ENCODE peak calls at places on chromosomes 12 and 14, in four cellular contexts. J is trophoblast cell, Y is IMR-90, C is mesendoderm. F is an unnamed sample.

GRCh38 chr14:55963295-55963694 is 154.9 kb upstream of the PELI2 start:
- DNase-seq in J (no peak), Y (no peak), C (peak; percentile 32), F (no peak)

GRCh38 chr12:120342156-120342555 is 14.6 kb upstream of the PLA2G1B start:
- DNase-seq in Y (no peak), C (no peak), J (no peak), F (no peak)

GRCh38 chr12:8501720-8502119 is 11.6 kb upstream of the CLEC4D start:
- DNase-seq in C (no peak), Y (no peak), J (no peak), F (no peak)

GRCh38 chr12:128267651-128268347 is 829 bp downstream of the TMEM132C start:
- DNase-seq in J (no peak), C (peak; percentile 37), Y (no peak), F (no peak)

GRCh38 chr14:76937181-76938091 is 91.1 kb downstream of the IRF2BPL start:
- DNase-seq in C (peak; percentile 92), J (no peak), Y (peak; percentile 91), F (peak; percentile 84)

GRCh38 chr14:24251880-24252288 is 9.5 kb upstream of the TINF2 start:
- DNase-seq in J (peak; percentile 18), C (no peak), Y (peak; percentile 67), F (peak; percentile 78)

GRCh38 chr14:74610866-74611671 is 968 bp downstream of the LTBP2 start:
- DNase-seq in J (no peak), Y (peak; percentile 48), C (peak; percentile 36), F (no peak)

GRCh38 chr12:51270847-51271518 is 768 bp upstream of the SMAGP start:
- DNase-seq in Y (peak; percentile 86), J (peak; percentile 61), C (peak; percentile 17), F (peak; percentile 73)

GRCh38 chr12:24833513-24833912 is 115.4 kb downstream of the BCAT1 start:
- DNase-seq in Y (no peak), J (no peak), C (no peak), F (no peak)

GRCh38 chr12:54384591-54385041 is at the start of gene ZNF385A:
- DNase-seq in C (no peak), Y (no peak), J (no peak), F (peak; percentile 48)

GRCh38 chr12:19967486-19967885 is 400.9 kb upstream of the PDE3A start:
- DNase-seq in Y (peak; percentile 96), J (peak; percentile 72), C (peak; percentile 69), F (peak; percentile 96)

GRCh38 chr12:19971396-19971802 is 396.9 kb upstream of the PDE3A start:
- DNase-seq in J (peak; percentile 84), Y (no peak), C (peak; percentile 93), F (peak; percentile 69)

GRCh38 chr12:19970116-19970515 is 398.2 kb upstream of the PDE3A start:
- DNase-seq in Y (peak; percentile 61), C (no peak), J (peak; percentile 84), F (peak; percentile 83)

GRCh38 chr12:19970826-19971225 is 397.5 kb upstream of the PDE3A start:
- DNase-seq in J (no peak), Y (no peak), C (no peak), F (peak; percentile 32)

GRCh38 chr12:19969476-19969875 is 398.9 kb upstream of the PDE3A start:
- DNase-seq in Y (no peak), C (no peak), J (peak; percentile 15), F (no peak)
- H3K23ac ChIP-seq in Y (no peak overlapping the region), C (no peak overlapping the region), J (no peak overlapping the region), F (no peak overlapping the region)

DNA sequence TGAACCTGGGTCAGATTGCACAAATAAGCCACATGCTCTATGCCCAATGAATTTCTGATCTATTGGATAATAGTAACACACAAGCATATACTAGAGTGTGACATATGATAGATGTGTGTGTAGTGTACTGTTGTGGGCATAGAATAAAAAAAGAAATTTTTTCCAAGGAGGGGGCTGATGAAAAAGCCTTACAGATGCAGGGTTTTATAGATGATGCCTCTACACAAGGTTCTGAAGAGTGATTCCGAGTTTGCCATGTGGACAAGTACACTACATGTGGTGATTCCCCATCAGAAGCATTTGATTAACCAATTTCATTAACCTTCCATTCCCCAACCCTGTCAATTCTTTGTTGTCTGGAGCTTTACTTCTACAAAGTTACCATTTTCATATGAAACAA is 45.3 kb downstream of the CPM start:
- DNase-seq in Y (no peak), C (no peak), J (no peak), F (no peak)
- H3K23ac ChIP-seq in Y (no peak overlapping the region), C (no peak overlapping the region), J (no peak overlapping the region), F (no peak overlapping the region)

GRCh38 chr14:30875788-30876053 is 1.4 kb downstream of the COCH start:
- DNase-seq in J (no peak), Y (no peak), C (no peak), F (no peak)

GRCh38 chr14:30872602-30873001 is 1.8 kb upstream of the COCH start:
- DNase-seq in Y (no peak), J (no peak), C (peak; percentile 58), F (no peak)

GRCh38 chr14:30874120-30874998 is at the start of gene COCH:
- DNase-seq in C (peak; percentile 79), Y (no peak), J (peak; percentile 34), F (no peak)

GRCh38 chr14:30874999-30875787 is 834 bp downstream of the COCH start:
- DNase-seq in C (peak; percentile 53), J (no peak), Y (no peak), F (peak; percentile 11)

DNA sequence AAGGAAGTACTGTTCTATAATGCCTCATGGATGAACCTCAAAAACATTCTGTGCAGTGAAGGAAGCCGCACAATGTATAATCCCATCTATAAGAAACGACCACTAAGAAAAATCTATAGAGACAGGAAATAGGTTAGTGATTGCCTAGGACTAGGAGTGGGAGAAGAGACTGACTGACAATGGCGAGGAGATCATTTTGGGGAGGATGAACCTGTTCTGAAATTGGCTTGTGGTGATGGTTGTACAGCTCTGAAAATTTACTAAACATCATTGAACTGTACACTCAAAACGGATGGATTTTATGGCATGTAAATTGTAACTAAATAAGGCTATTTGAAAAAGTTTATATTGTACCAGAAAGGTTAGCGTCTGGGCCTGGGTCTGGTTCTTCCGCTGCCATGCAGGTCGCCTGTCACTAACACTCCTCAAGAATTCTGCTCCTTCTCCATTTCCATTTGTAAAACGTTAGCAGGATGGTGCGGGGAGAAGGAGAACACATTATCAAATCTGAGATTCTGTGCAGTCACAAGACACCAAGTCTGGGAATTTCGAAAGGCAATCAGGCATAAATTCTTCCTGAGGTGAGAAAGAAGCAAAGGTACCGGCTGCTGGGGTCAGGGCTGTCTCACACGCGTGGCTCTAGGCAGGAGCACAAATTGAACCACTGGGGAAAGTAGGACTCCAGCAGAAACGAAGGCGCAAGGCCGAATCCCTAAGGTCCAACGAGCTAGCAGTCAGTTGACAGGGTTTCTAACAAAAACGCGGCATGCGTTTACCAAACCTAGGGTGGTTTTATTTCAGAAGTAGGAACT is 845 bp upstream of the COCH start:
- DNase-seq in Y (no peak), J (no peak), C (no peak), F (no peak)
- H3K23ac ChIP-seq in Y (no peak overlapping the region), J (no peak overlapping the region), C (peak overlapping the region; percentile 33), F (no peak overlapping the region)

GRCh38 chr12:131105351-131105735 is 151.6 kb downstream of the ADGRD1 start:
- DNase-seq in C (no peak), J (no peak), Y (no peak), F (no peak)
- H3K23ac ChIP-seq in C (no peak overlapping the region), J (no peak overlapping the region), Y (no peak overlapping the region), F (no peak overlapping the region)

GRCh38 chr12:43815416-43815815 is 9.3 kb upstream of the TWF1 start:
- DNase-seq in Y (no peak), C (no peak), J (no peak), F (no peak)

GRCh38 chr12:43812042-43812441 is 5.9 kb upstream of the TWF1 start:
- DNase-seq in J (no peak), Y (no peak), C (no peak), F (no peak)

GRCh38 chr12:43812926-43813325 is 6.8 kb upstream of the TWF1 start:
- DNase-seq in C (no peak), Y (peak; percentile 53), J (peak; percentile 43), F (no peak)

DNA sequence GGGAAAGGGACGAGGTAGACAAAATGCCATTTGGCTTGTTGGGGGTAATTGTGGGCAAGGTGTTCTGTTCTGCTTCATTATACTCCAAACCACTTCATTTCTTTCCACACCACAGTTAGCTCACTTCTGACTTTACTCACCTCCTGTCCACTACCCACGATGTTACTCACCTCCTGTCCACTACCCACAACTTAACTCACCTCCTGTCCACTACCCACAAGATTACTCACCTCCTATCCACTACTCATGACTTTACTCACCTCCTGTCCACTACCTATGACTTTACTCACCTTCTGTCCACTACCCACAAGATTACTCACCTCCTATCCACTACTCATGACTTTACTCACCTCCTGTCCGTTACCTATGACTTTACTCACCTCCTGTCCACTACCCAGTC is 10.1 kb upstream of the TWF1 start:
- DNase-seq in Y (peak; percentile 20), C (no peak), J (no peak), F (no peak)
- H3K23ac ChIP-seq in Y (no peak overlapping the region), C (no peak overlapping the region), J (no peak overlapping the region), F (no peak overlapping the region)

GRCh38 chr12:132046561-132046960 is 96.8 kb downstream of the EP400 start:
- DNase-seq in J (peak; percentile 6), C (peak; percentile 62), Y (peak; percentile 97), F (peak; percentile 99)
- H3K23ac ChIP-seq in J (no peak overlapping the region), C (no peak overlapping the region), Y (no peak overlapping the region), F (no peak overlapping the region)

DNA sequence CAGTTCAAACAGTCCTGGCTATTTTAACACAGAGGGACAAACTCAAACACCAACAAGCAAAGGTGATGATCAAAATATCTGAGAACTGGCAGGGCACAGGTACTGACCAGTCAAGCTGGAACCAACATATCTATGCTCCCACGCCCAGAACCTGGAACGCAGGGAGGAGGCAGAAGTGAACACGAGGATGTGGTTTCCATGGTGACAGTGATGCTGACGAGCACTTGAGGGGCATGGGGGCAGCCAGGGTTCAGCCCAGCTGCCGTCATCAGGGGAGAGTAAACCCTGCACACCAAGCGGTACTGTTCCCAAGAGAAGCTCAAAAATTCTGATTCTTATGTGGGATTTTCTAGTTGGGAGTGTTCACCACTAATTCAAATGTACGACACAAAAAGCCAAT is 113.6 kb upstream of the SFSWAP start:
- DNase-seq in Y (no peak), C (no peak), J (no peak), F (no peak)
- H3K23ac ChIP-seq in Y (no peak overlapping the region), C (no peak overlapping the region), J (no peak overlapping the region), F (no peak overlapping the region)

DNA sequence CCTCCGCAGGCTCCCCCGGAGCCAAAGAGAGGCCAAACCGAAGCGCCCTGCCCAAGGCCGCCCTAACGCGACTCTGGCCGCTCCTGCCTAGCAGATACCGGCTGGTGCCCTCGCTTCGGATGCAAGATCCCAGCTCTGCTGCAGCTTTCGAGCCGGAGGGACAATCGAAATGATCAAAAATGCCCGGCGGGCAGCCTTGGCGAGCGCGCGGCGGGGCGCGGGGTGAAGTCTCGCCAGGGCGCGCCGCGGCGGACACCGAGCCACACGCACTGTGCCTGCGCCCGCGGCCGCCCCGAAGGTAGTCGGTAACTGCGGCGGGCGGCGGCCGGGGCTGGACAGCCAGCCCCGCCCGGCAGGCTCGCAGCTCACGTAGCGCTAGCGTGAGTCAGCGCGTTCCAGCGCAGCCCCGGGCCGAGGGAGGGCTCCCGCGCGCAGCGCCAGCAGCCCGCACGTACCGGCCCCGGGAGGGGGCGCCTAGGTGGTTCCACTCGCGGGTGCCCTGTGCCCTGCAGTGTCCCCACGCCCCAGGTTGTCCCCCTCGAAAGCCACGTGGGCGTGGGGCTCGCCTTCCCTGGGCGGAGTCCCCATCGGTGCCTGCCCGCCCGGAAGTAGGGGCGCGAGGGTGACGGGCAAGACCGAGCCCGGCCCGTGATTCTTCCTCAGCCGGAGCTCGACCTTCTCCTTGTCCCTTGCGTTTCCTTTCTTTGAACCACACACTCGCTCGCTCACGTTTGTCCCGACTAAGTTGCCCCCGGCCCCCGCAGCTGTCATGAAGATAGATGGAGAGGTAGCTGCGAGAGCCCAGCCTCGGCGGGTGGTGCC is 109.3 kb upstream of the EGLN3 start:
- DNase-seq in C (peak; percentile 85), Y (peak; percentile 50), J (peak; percentile 93), F (peak; percentile 73)
- H3K23ac ChIP-seq in C (peak overlapping the region; percentile 50), Y (no peak overlapping the region), J (no peak overlapping the region), F (no peak overlapping the region)

GRCh38 chr12:56896082-56896481 is 38.1 kb downstream of the SDR9C7 start:
- DNase-seq in J (no peak), C (no peak), Y (no peak), F (no peak)
- H3K23ac ChIP-seq in J (peak overlapping the region; percentile 92), C (no peak overlapping the region), Y (no peak overlapping the region), F (no peak overlapping the region)